ENCODE peak calls at places on chromosomes 3 and 15, in seven cellular contexts. One of them, this sample, is unnamed.

GRCh38 chr3:138136208-138136607 is 4.0 kb upstream of the A4GNT start:
- DNase-seq in RWPE1: no peak
- DNase-seq in NCI-H446: no peak
- DNase-seq in ACHN: no peak
- DNase-seq in stimulated activated CD4-positive, alpha-beta T cell treated with anti-CD3 and anti-CD28 coated beads, Interleukin-15, amount 100 ng/mL, for 1 hour: no peak
- DNase-seq in GM13976: no peak
- DNase-seq in EL: no peak
- DNase-seq in this sample: no peak

GRCh38 chr3:43451670-43452254 is 165.4 kb downstream of the SNRK start:
- DNase-seq in RWPE1: no peak
- DNase-seq in stimulated activated CD4-positive, alpha-beta T cell treated with anti-CD3 and anti-CD28 coated beads, Interleukin-15, amount 100 ng/mL, for 1 hour: no peak
- DNase-seq in ACHN: no peak
- DNase-seq in EL: no peak
- DNase-seq in NCI-H446: no peak
- DNase-seq in GM13976: no peak
- DNase-seq in this sample: no peak

GRCh38 chr15:91224750-91225380 is 124.8 kb downstream of the SV2B start:
- DNase-seq in EL: peak
- DNase-seq in ACHN: peak
- DNase-seq in GM13976: peak
- DNase-seq in RWPE1: peak
- DNase-seq in NCI-H446: peak
- DNase-seq in stimulated activated CD4-positive, alpha-beta T cell treated with anti-CD3 and anti-CD28 coated beads, Interleukin-15, amount 100 ng/mL, for 1 hour: no peak
- DNase-seq in this sample: no peak

GRCh38 chr15:52463638-52464037 is 65.0 kb downstream of the MYO5A start:
- DNase-seq in ACHN: peak
- DNase-seq in RWPE1: no peak
- DNase-seq in EL: peak
- DNase-seq in stimulated activated CD4-positive, alpha-beta T cell treated with anti-CD3 and anti-CD28 coated beads, Interleukin-15, amount 100 ng/mL, for 1 hour: no peak
- DNase-seq in NCI-H446: no peak
- DNase-seq in GM13976: peak
- DNase-seq in this sample: no peak

GRCh38 chr3:116179091-116179490 is 266.2 kb downstream of the LSAMP start:
- DNase-seq in RWPE1: no peak
- DNase-seq in stimulated activated CD4-positive, alpha-beta T cell treated with anti-CD3 and anti-CD28 coated beads, Interleukin-15, amount 100 ng/mL, for 1 hour: no peak
- DNase-seq in ACHN: no peak
- DNase-seq in GM13976: no peak
- DNase-seq in EL: peak
- DNase-seq in NCI-H446: no peak
- DNase-seq in this sample: no peak

GRCh38 chr3:97439373-97439772 is 325.2 kb upstream of the ARL6 start:
- DNase-seq in RWPE1: no peak
- DNase-seq in EL: no peak
- DNase-seq in ACHN: no peak
- DNase-seq in NCI-H446: no peak
- DNase-seq in stimulated activated CD4-positive, alpha-beta T cell treated with anti-CD3 and anti-CD28 coated beads, Interleukin-15, amount 100 ng/mL, for 1 hour: no peak
- DNase-seq in GM13976: no peak
- DNase-seq in this sample: no peak

GRCh38 chr15:97995881-97996603 is 35.5 kb downstream of the ARRDC4 start:
- DNase-seq in NCI-H446: no peak
- DNase-seq in RWPE1: no peak
- DNase-seq in GM13976: no peak
- DNase-seq in stimulated activated CD4-positive, alpha-beta T cell treated with anti-CD3 and anti-CD28 coated beads, Interleukin-15, amount 100 ng/mL, for 1 hour: no peak
- DNase-seq in EL: peak
- DNase-seq in ACHN: peak
- DNase-seq in this sample: peak

GRCh38 chr15:83248151-83248851 is 36.2 kb downstream of the BNC1 start:
- DNase-seq in stimulated activated CD4-positive, alpha-beta T cell treated with anti-CD3 and anti-CD28 coated beads, Interleukin-15, amount 100 ng/mL, for 1 hour: no peak
- DNase-seq in GM13976: peak
- DNase-seq in ACHN: peak
- DNase-seq in RWPE1: peak
- DNase-seq in EL: peak
- DNase-seq in NCI-H446: peak
- DNase-seq in this sample: peak

GRCh38 chr3:141710888-141711616 is 27.0 kb upstream of the RNF7 start:
- DNase-seq in NCI-H446: no peak
- DNase-seq in EL: peak
- DNase-seq in ACHN: no peak
- DNase-seq in GM13976: no peak
- DNase-seq in stimulated activated CD4-positive, alpha-beta T cell treated with anti-CD3 and anti-CD28 coated beads, Interleukin-15, amount 100 ng/mL, for 1 hour: no peak
- DNase-seq in RWPE1: peak
- DNase-seq in this sample: no peak

GRCh38 chr15:29472901-29473423 is 203.3 kb upstream of the NSMCE3 start:
- DNase-seq in RWPE1: no peak
- DNase-seq in GM13976: no peak
- DNase-seq in EL: no peak
- DNase-seq in ACHN: no peak
- DNase-seq in NCI-H446: no peak
- DNase-seq in stimulated activated CD4-positive, alpha-beta T cell treated with anti-CD3 and anti-CD28 coated beads, Interleukin-15, amount 100 ng/mL, for 1 hour: no peak
- DNase-seq in this sample: peak

GRCh38 chr3:47850062-47850802 is 47.3 kb downstream of the DHX30 start:
- DNase-seq in EL: peak
- DNase-seq in stimulated activated CD4-positive, alpha-beta T cell treated with anti-CD3 and anti-CD28 coated beads, Interleukin-15, amount 100 ng/mL, for 1 hour: no peak
- DNase-seq in GM13976: no peak
- DNase-seq in ACHN: peak
- DNase-seq in NCI-H446: no peak
- DNase-seq in RWPE1: no peak
- DNase-seq in this sample: no peak

GRCh38 chr3:111727843-111728565 is 131.1 kb upstream of the PHLDB2 start:
- DNase-seq in GM13976: no peak
- DNase-seq in NCI-H446: no peak
- DNase-seq in EL: no peak
- DNase-seq in ACHN: no peak
- DNase-seq in RWPE1: no peak
- DNase-seq in stimulated activated CD4-positive, alpha-beta T cell treated with anti-CD3 and anti-CD28 coated beads, Interleukin-15, amount 100 ng/mL, for 1 hour: no peak
- DNase-seq in this sample: no peak

GRCh38 chr3:137035631-137036030 is 77.8 kb downstream of the IL20RB start:
- DNase-seq in EL: peak
- DNase-seq in GM13976: peak
- DNase-seq in stimulated activated CD4-positive, alpha-beta T cell treated with anti-CD3 and anti-CD28 coated beads, Interleukin-15, amount 100 ng/mL, for 1 hour: no peak
- DNase-seq in NCI-H446: peak
- DNase-seq in RWPE1: no peak
- DNase-seq in ACHN: peak
- DNase-seq in this sample: no peak

GRCh38 chr3:76134166-76134565 is 348.8 kb upstream of the ZNF717 start:
- DNase-seq in NCI-H446: no peak
- DNase-seq in ACHN: no peak
- DNase-seq in RWPE1: peak
- DNase-seq in EL: peak
- DNase-seq in GM13976: no peak
- DNase-seq in stimulated activated CD4-positive, alpha-beta T cell treated with anti-CD3 and anti-CD28 coated beads, Interleukin-15, amount 100 ng/mL, for 1 hour: no peak
- DNase-seq in this sample: no peak

GRCh38 chr3:9102240-9102841 is 139.1 kb upstream of the RAD18 start:
- DNase-seq in ACHN: no peak
- DNase-seq in NCI-H446: no peak
- DNase-seq in GM13976: no peak
- DNase-seq in EL: no peak
- DNase-seq in stimulated activated CD4-positive, alpha-beta T cell treated with anti-CD3 and anti-CD28 coated beads, Interleukin-15, amount 100 ng/mL, for 1 hour: no peak
- DNase-seq in RWPE1: no peak
- DNase-seq in this sample: no peak

GRCh38 chr15:90058308-90058707 is 44.0 kb downstream of the IDH2 start:
- DNase-seq in GM13976: no peak
- DNase-seq in NCI-H446: no peak
- DNase-seq in ACHN: no peak
- DNase-seq in RWPE1: no peak
- DNase-seq in stimulated activated CD4-positive, alpha-beta T cell treated with anti-CD3 and anti-CD28 coated beads, Interleukin-15, amount 100 ng/mL, for 1 hour: no peak
- DNase-seq in EL: no peak
- DNase-seq in this sample: no peak

GRCh38 chr3:160924776-160925175 is 168.7 kb downstream of the PPM1L start:
- DNase-seq in NCI-H446: no peak
- DNase-seq in GM13976: no peak
- DNase-seq in EL: no peak
- DNase-seq in ACHN: no peak
- DNase-seq in stimulated activated CD4-positive, alpha-beta T cell treated with anti-CD3 and anti-CD28 coated beads, Interleukin-15, amount 100 ng/mL, for 1 hour: no peak
- DNase-seq in RWPE1: no peak
- DNase-seq in this sample: no peak

GRCh38 chr3:174330303-174330702 is 528.8 kb upstream of the NAALADL2 start:
- DNase-seq in EL: peak
- DNase-seq in NCI-H446: peak
- DNase-seq in ACHN: peak
- DNase-seq in GM13976: no peak
- DNase-seq in RWPE1: peak
- DNase-seq in stimulated activated CD4-positive, alpha-beta T cell treated with anti-CD3 and anti-CD28 coated beads, Interleukin-15, amount 100 ng/mL, for 1 hour: no peak
- DNase-seq in this sample: no peak

GRCh38 chr3:54171509-54171908 is 49.2 kb downstream of the CACNA2D3 start:
- DNase-seq in GM13976: no peak
- DNase-seq in EL: no peak
- DNase-seq in stimulated activated CD4-positive, alpha-beta T cell treated with anti-CD3 and anti-CD28 coated beads, Interleukin-15, amount 100 ng/mL, for 1 hour: no peak
- DNase-seq in RWPE1: no peak
- DNase-seq in ACHN: peak
- DNase-seq in NCI-H446: no peak
- DNase-seq in this sample: no peak

GRCh38 chr15:65887565-65887964 is 18.3 kb downstream of the RAB11A start:
- DNase-seq in NCI-H446: no peak
- DNase-seq in stimulated activated CD4-positive, alpha-beta T cell treated with anti-CD3 and anti-CD28 coated beads, Interleukin-15, amount 100 ng/mL, for 1 hour: no peak
- DNase-seq in EL: no peak
- DNase-seq in ACHN: no peak
- DNase-seq in GM13976: no peak
- DNase-seq in RWPE1: no peak
- DNase-seq in this sample: no peak

GRCh38 chr15:68333775-68334470 is 56.4 kb downstream of the FEM1B start:
- DNase-seq in ACHN: no peak
- DNase-seq in RWPE1: peak
- DNase-seq in NCI-H446: peak
- DNase-seq in GM13976: no peak
- DNase-seq in EL: peak
- DNase-seq in stimulated activated CD4-positive, alpha-beta T cell treated with anti-CD3 and anti-CD28 coated beads, Interleukin-15, amount 100 ng/mL, for 1 hour: no peak
- DNase-seq in this sample: no peak

GRCh38 chr15:78709263-78709882 is 68.4 kb upstream of the CHRNB4 start:
- DNase-seq in EL: peak
- DNase-seq in NCI-H446: peak
- DNase-seq in RWPE1: peak
- DNase-seq in GM13976: peak
- DNase-seq in stimulated activated CD4-positive, alpha-beta T cell treated with anti-CD3 and anti-CD28 coated beads, Interleukin-15, amount 100 ng/mL, for 1 hour: peak
- DNase-seq in ACHN: peak
- DNase-seq in this sample: peak

This sample was measured in thyroid gland.